ENCODE peak calls at places on chromosomes 5 and 9, in five cellular contexts. One of them, this sample, is unnamed.
A peak's percentile ranks its signal among the peaks of the same experiment; 100 is the strongest.

GRCh38 chr9:134682026-134682425 is 40.4 kb downstream of the COL5A1 start:
- DNase-seq in lung: no peak
- DNase-seq in GM23338: no peak
- DNase-seq in CD4-positive, alpha-beta T cell: no peak
- DNase-seq in LNCaP clone FGC: no peak
- DNase-seq in this sample: no peak

GRCh38 chr5:128966846-128967245 is 1.6 kb downstream of the SLC27A6 start:
- DNase-seq in lung: no peak
- DNase-seq in GM23338: no peak
- DNase-seq in CD4-positive, alpha-beta T cell: no peak
- DNase-seq in LNCaP clone FGC: no peak
- DNase-seq in this sample: no peak

GRCh38 chr5:17805426-17805825 is 171.2 kb downstream of the TAF11L14 start:
- DNase-seq in lung: no peak
- DNase-seq in GM23338: no peak
- DNase-seq in CD4-positive, alpha-beta T cell: no peak
- DNase-seq in LNCaP clone FGC: no peak
- DNase-seq in this sample: no peak

GRCh38 chr5:149011084-149011483 is 51.8 kb downstream of the SH3TC2 start:
- DNase-seq in lung: no peak
- DNase-seq in GM23338: no peak
- DNase-seq in CD4-positive, alpha-beta T cell: no peak
- DNase-seq in LNCaP clone FGC: no peak
- DNase-seq in this sample: no peak

GRCh38 chr5:14663734-14664269 is 716 bp upstream of the OTULIN start:
- DNase-seq in lung: peak; percentile 33
- DNase-seq in GM23338: no peak
- DNase-seq in CD4-positive, alpha-beta T cell: no peak
- DNase-seq in LNCaP clone FGC: no peak
- DNase-seq in this sample: no peak

GRCh38 chr9:21890696-21891095 is 88.3 kb downstream of the MTAP start:
- DNase-seq in lung: no peak
- DNase-seq in GM23338: no peak
- DNase-seq in CD4-positive, alpha-beta T cell: no peak
- DNase-seq in LNCaP clone FGC: no peak
- DNase-seq in this sample: no peak

GRCh38 chr9:109012009-109012875 is 1.1 kb downstream of the CTNNAL1 start:
- DNase-seq in lung: peak; percentile 56
- DNase-seq in GM23338: peak; percentile 76
- DNase-seq in CD4-positive, alpha-beta T cell: peak; percentile 10
- DNase-seq in LNCaP clone FGC: no peak
- DNase-seq in this sample: peak; percentile 45

GRCh38 chr5:158883502-158883901 is 216.2 kb downstream of the EBF1 start:
- DNase-seq in lung: no peak
- DNase-seq in GM23338: no peak
- DNase-seq in CD4-positive, alpha-beta T cell: no peak
- DNase-seq in LNCaP clone FGC: no peak
- DNase-seq in this sample: no peak

GRCh38 chr5:142056831-142057696 is 44.2 kb upstream of the GNPDA1 start:
- DNase-seq in lung: no peak
- DNase-seq in GM23338: no peak
- DNase-seq in CD4-positive, alpha-beta T cell: no peak
- DNase-seq in LNCaP clone FGC: peak; percentile 15
- DNase-seq in this sample: no peak

GRCh38 chr9:98958271-98958989 is 14.7 kb downstream of the COL15A1 start:
- DNase-seq in lung: no peak
- DNase-seq in GM23338: no peak
- DNase-seq in CD4-positive, alpha-beta T cell: no peak
- DNase-seq in LNCaP clone FGC: no peak
- DNase-seq in this sample: no peak

GRCh38 chr5:121968910-121969607 is 7.3 kb downstream of the SRFBP1 start:
- DNase-seq in lung: no peak
- DNase-seq in GM23338: no peak
- DNase-seq in CD4-positive, alpha-beta T cell: no peak
- DNase-seq in LNCaP clone FGC: no peak
- DNase-seq in this sample: peak; percentile 62

GRCh38 chr9:89923961-89924504 is 319.2 kb downstream of the GADD45G start:
- DNase-seq in lung: no peak
- DNase-seq in GM23338: peak; percentile 6
- DNase-seq in CD4-positive, alpha-beta T cell: no peak
- DNase-seq in LNCaP clone FGC: no peak
- DNase-seq in this sample: no peak

GRCh38 chr9:98080346-98080745 is 23.8 kb downstream of the NANS start:
- DNase-seq in lung: no peak
- DNase-seq in GM23338: no peak
- DNase-seq in CD4-positive, alpha-beta T cell: no peak
- DNase-seq in LNCaP clone FGC: no peak
- DNase-seq in this sample: no peak

GRCh38 chr9:22005700-22006605 is 3.2 kb downstream of the CDKN2B start:
- DNase-seq in lung: no peak
- DNase-seq in GM23338: peak; percentile 69
- DNase-seq in CD4-positive, alpha-beta T cell: no peak
- DNase-seq in LNCaP clone FGC: no peak
- DNase-seq in this sample: no peak

GRCh38 chr9:137130176-137130755 is 8.7 kb upstream of the GRIN1 start:
- DNase-seq in lung: no peak
- DNase-seq in GM23338: peak; percentile 41
- DNase-seq in CD4-positive, alpha-beta T cell: no peak
- DNase-seq in LNCaP clone FGC: no peak
- DNase-seq in this sample: no peak

GRCh38 chr5:87169300-87169991 is 98.2 kb upstream of the RASA1 start:
- DNase-seq in lung: no peak
- DNase-seq in GM23338: no peak
- DNase-seq in CD4-positive, alpha-beta T cell: no peak
- DNase-seq in LNCaP clone FGC: no peak
- DNase-seq in this sample: no peak

GRCh38 chr9:135983745-135984710 is 22.9 kb upstream of the UBAC1 start:
- DNase-seq in lung: no peak
- DNase-seq in GM23338: no peak
- DNase-seq in CD4-positive, alpha-beta T cell: no peak
- DNase-seq in LNCaP clone FGC: peak; percentile 57
- DNase-seq in this sample: no peak

GRCh38 chr5:113177225-113177624 is 200.6 kb downstream of the DCP2 start:
- DNase-seq in lung: no peak
- DNase-seq in GM23338: no peak
- DNase-seq in CD4-positive, alpha-beta T cell: no peak
- DNase-seq in LNCaP clone FGC: no peak
- DNase-seq in this sample: no peak

GRCh38 chr9:129245276-129245675 is 67.2 kb upstream of the IER5L start:
- DNase-seq in lung: no peak
- DNase-seq in GM23338: no peak
- DNase-seq in CD4-positive, alpha-beta T cell: no peak
- DNase-seq in LNCaP clone FGC: no peak
- DNase-seq in this sample: no peak

GRCh38 chr5:139458580-139459407 is 3.7 kb downstream of the ECSCR start:
- DNase-seq in lung: no peak
- DNase-seq in GM23338: no peak
- DNase-seq in CD4-positive, alpha-beta T cell: peak; percentile 67
- DNase-seq in LNCaP clone FGC: no peak
- DNase-seq in this sample: no peak

GRCh38 chr5:38483788-38484398 is 72.6 kb downstream of the LIFR start:
- DNase-seq in lung: no peak
- DNase-seq in GM23338: peak; percentile 41
- DNase-seq in CD4-positive, alpha-beta T cell: no peak
- DNase-seq in LNCaP clone FGC: no peak
- DNase-seq in this sample: no peak

GRCh38 chr9:14823800-14824199 is 86.4 kb downstream of the FREM1 start:
- DNase-seq in lung: no peak
- DNase-seq in GM23338: no peak
- DNase-seq in CD4-positive, alpha-beta T cell: no peak
- DNase-seq in LNCaP clone FGC: no peak
- DNase-seq in this sample: no peak

GRCh38 chr5:4043135-4043534 is 447.5 kb downstream of the IRX1 start:
- DNase-seq in lung: no peak
- DNase-seq in GM23338: no peak
- DNase-seq in CD4-positive, alpha-beta T cell: no peak
- DNase-seq in LNCaP clone FGC: no peak
- DNase-seq in this sample: no peak

GRCh38 chr9:22208846-22209585 is 199.9 kb upstream of the CDKN2B start:
- DNase-seq in lung: no peak
- DNase-seq in GM23338: no peak
- DNase-seq in CD4-positive, alpha-beta T cell: no peak
- DNase-seq in LNCaP clone FGC: no peak
- DNase-seq in this sample: no peak

GRCh38 chr9:89533396-89534187 is 35.7 kb upstream of the SEMA4D start:
- DNase-seq in lung: no peak
- DNase-seq in GM23338: no peak
- DNase-seq in CD4-positive, alpha-beta T cell: no peak
- DNase-seq in LNCaP clone FGC: no peak
- DNase-seq in this sample: no peak

GRCh38 chr5:17216974-17217325 is 481 bp upstream of the BASP1 start:
- DNase-seq in lung: peak; percentile 30
- DNase-seq in GM23338: peak; percentile 74
- DNase-seq in CD4-positive, alpha-beta T cell: no peak
- DNase-seq in LNCaP clone FGC: no peak
- DNase-seq in this sample: peak; percentile 73

GRCh38 chr5:108729306-108729645 is 18.4 kb upstream of the FER start:
- DNase-seq in lung: no peak
- DNase-seq in GM23338: no peak
- DNase-seq in CD4-positive, alpha-beta T cell: no peak
- DNase-seq in LNCaP clone FGC: no peak
- DNase-seq in this sample: no peak

GRCh38 chr9:92146610-92147009 is 31.4 kb upstream of the SPTLC1 start:
- DNase-seq in lung: no peak
- DNase-seq in GM23338: no peak
- DNase-seq in CD4-positive, alpha-beta T cell: no peak
- DNase-seq in LNCaP clone FGC: no peak
- DNase-seq in this sample: no peak

GRCh38 chr9:105171076-105171475 is 73.4 kb upstream of the SLC44A1 start:
- DNase-seq in lung: no peak
- DNase-seq in GM23338: no peak
- DNase-seq in CD4-positive, alpha-beta T cell: no peak
- DNase-seq in LNCaP clone FGC: no peak
- DNase-seq in this sample: no peak

DNA sequence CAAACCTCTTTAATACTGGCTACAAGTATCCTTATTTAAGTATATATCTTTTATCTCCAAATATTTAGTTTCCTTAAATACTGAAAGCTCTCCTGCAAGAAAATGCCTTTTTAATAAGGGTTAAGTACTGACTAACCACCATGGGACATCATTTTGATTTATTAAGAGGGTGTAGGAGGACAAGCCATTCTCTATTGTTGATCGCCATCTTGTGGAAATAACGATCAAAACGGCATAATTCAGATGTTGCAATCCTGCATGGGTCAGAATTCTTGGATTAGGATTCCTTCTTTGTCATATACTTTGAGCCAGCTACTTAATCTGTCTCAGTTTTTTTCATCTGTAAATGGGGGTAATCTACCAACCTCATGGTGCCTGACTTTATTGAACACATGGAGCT is 28.7 kb upstream of the C5orf46 start:
- DNase-seq in lung: no peak
- DNase-seq in GM23338: peak; percentile 82
- DNase-seq in CD4-positive, alpha-beta T cell: no peak
- DNase-seq in LNCaP clone FGC: peak; percentile 46
- DNase-seq in this sample: no peak
- TF ChIP-seq CTCF in lung: peak; percentile 29
- TF ChIP-seq CTCF in GM23338: peak; percentile 79
- TF ChIP-seq CTCF in CD4-positive, alpha-beta T cell: no peak
- TF ChIP-seq CTCF in LNCaP clone FGC: peak; percentile 79
- TF ChIP-seq CTCF in this sample: peak; percentile 63

GRCh38 chr9:82810902-82811301 is 252.0 kb downstream of the RASEF start:
- DNase-seq in lung: no peak
- DNase-seq in GM23338: peak; percentile 78
- DNase-seq in CD4-positive, alpha-beta T cell: no peak
- DNase-seq in LNCaP clone FGC: peak; percentile 33
- DNase-seq in this sample: no peak

GRCh38 chr9:82799300-82799699 is 263.6 kb downstream of the RASEF start:
- DNase-seq in lung: no peak
- DNase-seq in GM23338: no peak
- DNase-seq in CD4-positive, alpha-beta T cell: no peak
- DNase-seq in LNCaP clone FGC: no peak
- DNase-seq in this sample: no peak

GRCh38 chr9:82808478-82808877 is 254.5 kb downstream of the RASEF start:
- DNase-seq in lung: no peak
- DNase-seq in GM23338: peak; percentile 50
- DNase-seq in CD4-positive, alpha-beta T cell: no peak
- DNase-seq in LNCaP clone FGC: no peak
- DNase-seq in this sample: no peak

DNA sequence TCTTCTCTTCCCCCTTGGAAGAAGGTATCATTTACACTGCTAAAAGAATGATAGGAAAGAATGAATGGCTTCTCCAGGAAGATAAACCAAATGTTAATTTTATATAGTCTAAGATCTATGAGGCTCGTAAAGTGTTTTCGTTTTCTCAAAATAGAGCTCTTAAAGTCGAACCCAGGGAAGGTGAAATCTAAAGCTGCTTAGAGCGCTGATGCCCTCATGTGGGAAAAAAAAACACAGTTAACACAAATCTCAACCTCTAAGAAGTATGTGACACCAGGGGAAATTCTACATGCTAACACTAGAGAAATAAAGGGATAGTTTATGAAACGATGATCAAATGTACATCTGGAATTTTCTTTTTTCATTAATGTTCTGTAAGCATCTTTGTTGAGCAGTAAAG is 257.9 kb downstream of the RASEF start:
- DNase-seq in lung: no peak
- DNase-seq in GM23338: peak; percentile 44
- DNase-seq in CD4-positive, alpha-beta T cell: no peak
- DNase-seq in LNCaP clone FGC: no peak
- DNase-seq in this sample: no peak
- TF ChIP-seq CTCF in lung: no peak
- TF ChIP-seq CTCF in GM23338: peak; percentile 51
- TF ChIP-seq CTCF in CD4-positive, alpha-beta T cell: no peak
- TF ChIP-seq CTCF in LNCaP clone FGC: peak; percentile 63
- TF ChIP-seq CTCF in this sample: no peak

DNA sequence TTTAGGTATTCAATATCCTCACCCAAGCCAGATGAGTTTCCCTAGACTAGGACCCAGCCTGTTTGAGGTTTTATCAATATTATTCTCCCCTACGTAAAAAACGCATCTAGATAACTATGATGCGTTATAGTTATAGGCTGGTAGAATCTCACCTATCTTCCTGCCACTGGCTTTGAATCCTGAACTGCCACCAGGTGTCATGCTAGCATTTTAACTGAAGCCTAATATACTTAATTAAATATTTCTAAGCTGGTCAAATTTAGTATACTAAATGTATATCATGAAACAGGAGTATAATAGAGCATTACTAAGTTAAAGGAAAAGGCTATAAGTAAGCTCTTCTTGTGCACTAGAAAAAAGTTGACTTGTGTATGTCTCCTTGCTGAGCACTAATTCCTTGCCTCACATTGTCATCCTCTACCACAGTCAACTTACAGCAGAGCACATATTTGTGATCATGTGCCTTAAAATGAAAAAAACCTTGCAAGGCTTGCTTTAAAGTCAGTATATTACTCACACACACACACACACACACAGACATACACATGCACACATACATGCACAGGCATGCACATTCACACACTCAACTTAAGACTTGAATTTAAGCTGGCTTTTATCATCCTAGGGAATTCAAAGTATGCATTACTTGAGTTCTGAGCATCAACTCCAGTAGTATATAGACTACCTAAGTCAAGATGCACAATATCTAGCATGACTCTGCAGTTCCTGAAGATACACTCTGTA is 303.4 kb downstream of the ADGRV1 start:
- DNase-seq in lung: no peak
- DNase-seq in GM23338: no peak
- DNase-seq in CD4-positive, alpha-beta T cell: no peak
- DNase-seq in LNCaP clone FGC: no peak
- DNase-seq in this sample: no peak
- TF ChIP-seq CTCF in lung: no peak
- TF ChIP-seq CTCF in GM23338: peak; percentile 14
- TF ChIP-seq CTCF in CD4-positive, alpha-beta T cell: no peak
- TF ChIP-seq CTCF in LNCaP clone FGC: peak; percentile 55
- TF ChIP-seq CTCF in this sample: no peak

GRCh38 chr5:172052454-172053236 is 46.2 kb upstream of the FBXW11 start:
- DNase-seq in lung: no peak
- DNase-seq in GM23338: no peak
- DNase-seq in CD4-positive, alpha-beta T cell: no peak
- DNase-seq in LNCaP clone FGC: no peak
- DNase-seq in this sample: no peak
- TF ChIP-seq CTCF in lung: no peak
- TF ChIP-seq CTCF in GM23338: no peak
- TF ChIP-seq CTCF in CD4-positive, alpha-beta T cell: no peak
- TF ChIP-seq CTCF in LNCaP clone FGC: peak; percentile 27
- TF ChIP-seq CTCF in this sample: peak; percentile 10

This sample was measured in ascending aorta.